ENCODE peak calls at places on chromosomes 11 and 22, in four cellular contexts. W, S, J and D are unnamed samples.

GRCh38 chr22:46767249-46767985 is 5.0 kb downstream of the TBC1D22A start:
- DNase-seq in S (no peak), J (no peak), W (no peak), D (no peak)

GRCh38 chr22:44181912-44182590 is 1.3 kb downstream of the PARVG start:
- DNase-seq in S (no peak), J (no peak), W (no peak), D (no peak)

GRCh38 chr11:129324533-129325175 is 51.0 kb upstream of the BARX2 start:
- DNase-seq in W (no peak), J (no peak), S (peak), D (peak)

GRCh38 chr11:72918825-72919224 is 104.6 kb downstream of the ATG16L2 start:
- DNase-seq in W (no peak), J (no peak), S (no peak), D (no peak)

GRCh38 chr11:3001496-3001895 is 9.4 kb upstream of the NAP1L4 start:
- DNase-seq in S (no peak), W (no peak), J (no peak), D (no peak)

GRCh38 chr11:44680982-44681597 is 45.7 kb upstream of the TSPAN18 start:
- DNase-seq in S (peak), W (no peak), J (no peak), D (no peak)

GRCh38 chr11:107931206-107931605 is 3.0 kb downstream of the RAB39A start:
- DNase-seq in J (no peak), S (no peak), W (no peak), D (no peak)

GRCh38 chr11:64099436-64099835 is 63.7 kb downstream of the FLRT1 start:
- DNase-seq in J (no peak), W (no peak), S (no peak), D (no peak)

GRCh38 chr11:73330569-73331093 is 22.6 kb downstream of the ARHGEF17 start:
- DNase-seq in W (peak), S (peak), J (no peak), D (peak)

GRCh38 chr11:67572747-67573419 is 10.7 kb upstream of the GSTP1 start:
- DNase-seq in S (peak), J (no peak), W (peak), D (peak)

GRCh38 chr11:121554552-121554951 is 101.8 kb upstream of the SORL1-AS1 start:
- DNase-seq in S (no peak), J (no peak), W (no peak), D (no peak)

GRCh38 chr22:24996420-24996952 is 44.0 kb downstream of the KIAA1671 start:
- DNase-seq in W (peak), S (peak), J (no peak), D (peak)

GRCh38 chr11:13959001-13959400 is 3.5 kb upstream of the SPON1 start:
- DNase-seq in W (no peak), J (no peak), S (no peak), D (no peak)

GRCh38 chr22:31829505-31829904 is 75.7 kb downstream of the DEPDC5 start:
- DNase-seq in S (peak), J (peak), W (no peak), D (no peak)

GRCh38 chr22:29213481-29213880 is 7.8 kb downstream of the EMID1 start:
- DNase-seq in J (no peak), S (no peak), W (peak), D (no peak)

GRCh38 chr22:45163074-45163416 is 680 bp upstream of the NUP50 start:
- DNase-seq in W (peak), S (peak), J (no peak), D (no peak)

GRCh38 chr22:28600546-28601143 is 79.0 kb downstream of the TTC28 start:
- DNase-seq in J (no peak), S (peak), W (peak), D (no peak)

GRCh38 chr11:126790550-126790981 is 210.0 kb downstream of the KIRREL3 start:
- DNase-seq in W (peak), S (peak), J (no peak), D (no peak)

GRCh38 chr11:103898065-103898464 is 138.4 kb upstream of the DDI1 start:
- DNase-seq in J (no peak), S (no peak), W (no peak), D (no peak)

GRCh38 chr11:61714316-61714715 is 34.1 kb downstream of the DAGLA start:
- DNase-seq in S (no peak), J (no peak), W (no peak), D (no peak)

GRCh38 chr22:35697142-35697541 is 20.5 kb upstream of the APOL5 start:
- DNase-seq in W (no peak), J (no peak), S (no peak), D (no peak)

GRCh38 chr11:1049431-1049891 is 12.9 kb upstream of the MUC6 start:
- DNase-seq in S (no peak), J (no peak), W (no peak), D (no peak)

GRCh38 chr11:57527056-57527631 is 3.4 kb downstream of the TIMM10 start:
- DNase-seq in W (peak), S (peak), J (no peak), D (peak)

GRCh38 chr22:29233503-29233902 is 27.8 kb downstream of the EMID1 start:
- DNase-seq in S (no peak), J (no peak), W (no peak), D (no peak)

GRCh38 chr11:76680517-76681425 is 10.2 kb upstream of the LRRC32 start:
- DNase-seq in J (no peak), W (peak), S (peak), D (peak)

GRCh38 chr11:126989942-126990715 is 10.4 kb downstream of the KIRREL3 start:
- DNase-seq in J (no peak), W (peak), S (peak), D (peak)

GRCh38 chr22:37894939-37895670 is 11.0 kb upstream of the MICALL1 start:
- DNase-seq in W (peak), S (no peak), J (no peak), D (peak)

GRCh38 chr22:17913705-17914282 is 110.6 kb downstream of the MICAL3 start:
- DNase-seq in J (no peak), S (peak), W (no peak), D (no peak)

GRCh38 chr11:111047376-111047775 is 198.1 kb upstream of the POU2AF2 start:
- DNase-seq in S (no peak), J (no peak), W (no peak), D (no peak)

GRCh38 chr11:9755561-9755960 is 91.7 kb downstream of the SWAP70 start:
- DNase-seq in W (no peak), S (peak), J (no peak), D (no peak)

GRCh38 chr11:58880166-58880565 is 35.7 kb upstream of the GLYATL2 start:
- DNase-seq in J (no peak), W (no peak), S (no peak), D (no peak)

GRCh38 chr11:74288911-74289310 is 22.5 kb downstream of the P4HA3 start:
- DNase-seq in S (peak), J (no peak), W (no peak), D (no peak)

GRCh38 chr11:110903830-110904229 is 191.6 kb upstream of the ARHGAP20 start:
- DNase-seq in S (peak), J (no peak), W (no peak), D (no peak)

GRCh38 chr11:43214471-43214870 is 97.3 kb upstream of the API5 start:
- DNase-seq in W (no peak), S (no peak), J (no peak), D (no peak)

GRCh38 chr11:132734217-132734616 is 798.1 kb downstream of the OPCML start:
- DNase-seq in J (no peak), S (no peak), W (no peak), D (no peak)

GRCh38 chr22:17938484-17938924 is 85.9 kb downstream of the MICAL3 start:
- DNase-seq in J (no peak), W (no peak), S (peak), D (no peak)